ENCODE peak calls at places on chromosomes 11 and 22, in four cellular contexts. P is adipocyte, T is mucosa of descending colon, M is adrenal gland. G is an unnamed sample.

GRCh38 chr22:19848298-19849224 is 6.1 kb downstream of the GNB1L start:
- DNase-seq in T (no peak), M (peak; percentile 80), P (no peak), G (peak; percentile 87)

GRCh38 chr22:24761888-24762675 is 12.4 kb downstream of the PIWIL3 start:
- DNase-seq in P (no peak), T (no peak), M (no peak), G (no peak)

GRCh38 chr11:28837599-28837998 is 729.4 kb downstream of the METTL15 start:
- DNase-seq in P (no peak), M (no peak), T (no peak), G (no peak)

GRCh38 chr11:57131080-57131790 is 50.5 kb upstream of the LRRC55 start:
- DNase-seq in M (peak; percentile 65), P (peak; percentile 51), T (peak; percentile 61), G (peak; percentile 24)

GRCh38 chr11:122717264-122717867 is 61.8 kb downstream of the UBASH3B start:
- DNase-seq in P (no peak), T (no peak), M (peak; percentile 53), G (peak; percentile 78)

GRCh38 chr11:65976216-65977176 is 15.0 kb downstream of the SART1 start:
- DNase-seq in M (no peak), P (no peak), T (no peak), G (no peak)

GRCh38 chr11:20360650-20361049 is 2.9 kb upstream of the HTATIP2 start:
- DNase-seq in M (no peak), P (no peak), T (no peak), G (peak; percentile 92)

GRCh38 chr11:75938543-75938942 is 123.5 kb downstream of the UVRAG start:
- DNase-seq in M (no peak), T (no peak), P (peak; percentile 56), G (no peak)

GRCh38 chr11:25415793-25416192 is 916.1 kb upstream of the ANO3 start:
- DNase-seq in M (no peak), P (no peak), T (no peak), G (no peak)

GRCh38 chr22:28021998-28022660 is 103.1 kb upstream of the PITPNB start:
- DNase-seq in M (peak; percentile 48), T (peak; percentile 3), P (no peak), G (no peak)

GRCh38 chr22:42178910-42179495 is 48.4 kb upstream of the CYP2D6 start:
- DNase-seq in M (no peak), T (no peak), P (no peak), G (no peak)

GRCh38 chr11:95577716-95578460 is 211.7 kb downstream of the FAM76B start:
- DNase-seq in M (no peak), T (no peak), P (peak; percentile 74), G (no peak)

GRCh38 chr22:30610299-30610698 is 3.3 kb downstream of the TCN2 start:
- DNase-seq in M (peak; percentile 68), P (no peak), T (no peak), G (no peak)

GRCh38 chr11:61577383-61578118 is 3.3 kb downstream of the SYT7 start:
- DNase-seq in T (no peak), M (no peak), P (no peak), G (no peak)

GRCh38 chr11:63567044-63567840 is 4.1 kb upstream of the PLAAT2 start:
- DNase-seq in T (no peak), P (peak; percentile 86), M (no peak), G (peak; percentile 97)

GRCh38 chr22:46866591-46866990 is 104.1 kb downstream of the TBC1D22A start:
- DNase-seq in P (peak; percentile 80), M (peak; percentile 21), T (no peak), G (no peak)

GRCh38 chr11:71109586-71109985 is 142.8 kb downstream of the SHANK2 start:
- DNase-seq in P (no peak), M (no peak), T (no peak), G (no peak)

GRCh38 chr11:2885017-2885675 is 429 bp downstream of the CDKN1C start:
- DNase-seq in M (no peak), P (peak; percentile 81), T (peak; percentile 76), G (peak; percentile 57)

GRCh38 chr11:132610216-132610615 is 922.1 kb downstream of the OPCML start:
- DNase-seq in M (no peak), P (no peak), T (no peak), G (no peak)

DNA sequence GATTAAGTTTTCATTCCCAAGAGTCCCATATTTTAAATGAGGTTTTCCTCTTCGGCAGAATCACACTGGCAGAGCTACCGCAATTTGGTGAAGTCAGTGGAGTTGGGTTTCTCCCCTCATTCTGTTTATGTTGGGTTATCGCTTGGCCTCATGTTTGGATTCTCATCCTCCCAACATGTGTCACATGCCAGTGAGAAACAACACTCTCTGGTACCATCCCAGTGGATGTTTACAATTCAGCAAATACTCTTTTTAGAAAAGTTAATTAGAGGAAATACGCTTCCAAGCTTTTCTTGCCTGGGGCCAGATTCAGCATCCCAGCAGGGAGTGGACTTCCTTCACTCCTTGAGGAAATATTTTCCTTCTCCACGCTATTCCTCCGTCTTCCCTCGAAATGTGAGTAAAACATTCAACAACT is 2.1 kb downstream of the PAMR1 start:
- DNase-seq in M (no peak), P (peak; percentile 61), T (no peak), G (no peak)
- H3K4me1 ChIP-seq in M (no peaks in the 10 kb centered on the region), P (peaks cover 34% of the 10 kb centered on the region), T (no peaks in the 10 kb centered on the region), G (no peaks in the 10 kb centered on the region)

GRCh38 chr11:12237381-12237784 is 127.0 kb downstream of the MICAL2 start:
- DNase-seq in P (no peak), M (no peak), T (no peak), G (no peak)
- H3K4me1 ChIP-seq in P (peaks cover 29% of the 10 kb centered on the region), M (no peaks in the 10 kb centered on the region), T (peaks cover 17% of the 10 kb centered on the region), G (no peaks in the 10 kb centered on the region)

GRCh38 chr11:111524056-111524455 is 9.5 kb downstream of the HOATZ start:
- DNase-seq in P (no peak), M (no peak), T (no peak), G (no peak)

GRCh38 chr11:111526501-111526900 is 11.9 kb downstream of the HOATZ start:
- DNase-seq in T (no peak), M (no peak), P (peak; percentile 56), G (no peak)

GRCh38 chr11:111523343-111523742 is 8.8 kb downstream of the HOATZ start:
- DNase-seq in T (no peak), P (no peak), M (no peak), G (no peak)

GRCh38 chr11:111527279-111527678 is 12.7 kb downstream of the HOATZ start:
- DNase-seq in M (no peak), P (no peak), T (no peak), G (no peak)

GRCh38 chr11:111525456-111525855 is 10.9 kb downstream of the HOATZ start:
- DNase-seq in M (no peak), P (no peak), T (no peak), G (no peak)
- H3K4me1 ChIP-seq in M (no peaks in the 10 kb centered on the region), P (peaks cover 9% of the 10 kb centered on the region), T (no peaks in the 10 kb centered on the region), G (no peaks in the 10 kb centered on the region)

GRCh38 chr11:97667057-97667456 is 1277.2 kb downstream of the JRKL start:
- DNase-seq in T (no peak), P (no peak), M (no peak), G (no peak)
- H3K4me1 ChIP-seq in T (no peaks in the 10 kb centered on the region), P (no peaks in the 10 kb centered on the region), M (no peaks in the 10 kb centered on the region), G (no peaks in the 10 kb centered on the region)